ENCODE peak calls at places on chromosomes 12 and 14, in six cellular contexts. N is stomach; T is iPS DF 6.9; W is caudate nucleus; Z is CD4-positive, alpha-beta T cell; G is tibial artery. F is an unnamed sample.

GRCh38 chr12:20342111-20342510 is 26.2 kb upstream of the PDE3A start:
- DNase-seq in N (no peak), T (no peak), W (no peak), Z (no peak), G (no peak), F (no peak)

GRCh38 chr12:120950807-120951206 is 27.5 kb upstream of the HNF1A start:
- DNase-seq in N (no peak), T (no peak), W (no peak), Z (no peak), G (no peak), F (no peak)

GRCh38 chr14:79271122-79271521 is 940.2 kb downstream of the DIO2 start:
- DNase-seq in N (no peak), T (no peak), W (no peak), Z (no peak), G (no peak), F (no peak)

GRCh38 chr14:91040545-91040944 is 19.9 kb downstream of the RPS6KA5 start:
- DNase-seq in N (no peak), T (no peak), W (no peak), Z (no peak), G (no peak), F (no peak)

GRCh38 chr12:32134144-32134888 is 27.7 kb downstream of the BICD1 start:
- DNase-seq in N (no peak), T (no peak), W (no peak), Z (peak; percentile 16), G (no peak), F (no peak)

GRCh38 chr14:35438910-35439713 is 34.6 kb upstream of the NFKBIA start:
- DNase-seq in N (no peak), T (peak; percentile 7), W (no peak), Z (no peak), G (no peak), F (no peak)

GRCh38 chr14:92633724-92634123 is 114.7 kb downstream of the LGMN start:
- DNase-seq in N (no peak), T (no peak), W (no peak), Z (no peak), G (no peak), F (no peak)

GRCh38 chr14:91899213-91899612 is 31.9 kb upstream of the TC2N start:
- DNase-seq in N (peak; percentile 70), T (no peak), W (no peak), Z (no peak), G (no peak), F (peak; percentile 15)

GRCh38 chr12:27732281-27732680 is 21.6 kb downstream of the MRPS35 start:
- DNase-seq in N (peak; percentile 32), T (no peak), W (no peak), Z (no peak), G (no peak), F (no peak)

GRCh38 chr12:108078428-108078827 is 50.7 kb upstream of the WSCD2 start:
- DNase-seq in N (no peak), T (no peak), W (no peak), Z (no peak), G (no peak), F (no peak)

GRCh38 chr12:3333583-3333982 is 157.4 kb upstream of the PRMT8 start:
- DNase-seq in N (no peak), T (peak; percentile 60), W (no peak), Z (no peak), G (no peak), F (no peak)

GRCh38 chr14:34794941-34795340 is 80.2 kb downstream of the BAZ1A start:
- DNase-seq in N (no peak), T (no peak), W (no peak), Z (no peak), G (no peak), F (no peak)

GRCh38 chr14:57319636-57320035 is 50.9 kb downstream of the AP5M1 start:
- DNase-seq in N (no peak), T (no peak), W (no peak), Z (no peak), G (no peak), F (no peak)

GRCh38 chr12:94225924-94226630 is 77.7 kb downstream of the PLXNC1 start:
- DNase-seq in N (no peak), T (peak; percentile 37), W (no peak), Z (no peak), G (no peak), F (no peak)

GRCh38 chr12:120833849-120834248 is 70.3 kb downstream of the SPPL3 start:
- DNase-seq in N (no peak), T (no peak), W (no peak), Z (no peak), G (no peak), F (no peak)

GRCh38 chr12:49961111-49961922 is at the start of gene AQP5:
- DNase-seq in N (peak; percentile 34), T (no peak), W (no peak), Z (no peak), G (no peak), F (no peak)

DNA sequence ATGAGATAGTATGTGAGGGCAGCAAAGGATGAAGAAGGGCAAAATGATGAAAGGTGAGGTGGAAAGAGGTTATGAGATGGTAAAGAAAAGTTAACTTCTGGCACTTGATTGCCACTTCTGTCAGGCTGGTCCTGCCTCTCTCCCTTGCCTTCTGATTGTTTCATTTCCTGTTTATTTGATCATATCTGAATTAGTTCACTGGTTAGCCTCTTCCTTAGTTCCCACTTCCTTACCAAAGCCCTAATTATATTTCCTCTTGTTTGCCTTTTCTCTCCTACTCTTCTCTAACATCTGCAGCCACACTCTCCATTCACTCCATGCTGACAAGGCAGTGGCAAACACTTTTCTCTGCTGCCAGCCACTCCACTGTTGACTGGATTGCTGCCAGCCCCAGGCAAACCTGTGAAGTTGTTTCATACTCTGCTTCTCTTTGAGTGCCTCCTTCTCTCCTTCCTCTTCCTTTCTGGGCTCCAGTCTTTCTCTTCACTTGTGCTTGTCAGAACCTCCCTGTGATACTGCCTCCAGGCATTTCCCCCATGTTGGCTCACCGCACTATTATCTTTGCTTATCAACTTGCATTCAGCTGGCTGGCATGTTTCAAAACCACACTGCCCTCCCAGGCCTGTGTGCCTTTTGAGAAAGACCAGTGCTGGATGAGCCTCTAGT is 8.1 kb downstream of the PNP start:
- DNase-seq in N (peak; percentile 73), T (no peak), W (no peak), Z (peak; percentile 37), G (peak; percentile 25), F (no peak)
- H3K27ac ChIP-seq in N (peak overlapping the region; percentile 37), T (no peak overlapping the region), W (no peak overlapping the region), Z (peak overlapping the region; percentile 71), G (no peak overlapping the region), F (peak overlapping the region; percentile 32)

GRCh38 chr12:48865441-48866290 is at the start of gene RND1:
- DNase-seq in N (peak; percentile 95), T (peak; percentile 91), W (peak; percentile 91), Z (peak; percentile 74), G (peak; percentile 92), F (peak; percentile 92)
- H3K27ac ChIP-seq in N (peak within 1 kb of the TSS; percentile 76), T (no peak within 1 kb of the TSS), W (peak within 1 kb of the TSS; percentile 69), Z (peak within 1 kb of the TSS; percentile 25), G (peak within 1 kb of the TSS; percentile 48), F (peak within 1 kb of the TSS; percentile 66)

GRCh38 chr12:114691810-114692557 is 8.0 kb upstream of the TBX3 start:
- DNase-seq in N (no peak), T (no peak), W (no peak), Z (no peak), G (no peak), F (no peak)

GRCh38 chr12:114689075-114689994 is 5.4 kb upstream of the TBX3 start:
- DNase-seq in N (no peak), T (no peak), W (no peak), Z (no peak), G (no peak), F (no peak)

GRCh38 chr12:114688256-114688845 is 4.4 kb upstream of the TBX3 start:
- DNase-seq in N (no peak), T (no peak), W (no peak), Z (no peak), G (no peak), F (no peak)

GRCh38 chr12:114691196-114691595 is 7.2 kb upstream of the TBX3 start:
- DNase-seq in N (no peak), T (no peak), W (no peak), Z (no peak), G (no peak), F (no peak)

GRCh38 chr12:114690267-114691135 is 6.5 kb upstream of the TBX3 start:
- DNase-seq in N (no peak), T (no peak), W (no peak), Z (no peak), G (no peak), F (no peak)
- H3K27ac ChIP-seq in N (no peak overlapping the region), T (no peak overlapping the region), W (no peak overlapping the region), Z (no peak overlapping the region), G (no peak overlapping the region), F (no peak overlapping the region)

DNA sequence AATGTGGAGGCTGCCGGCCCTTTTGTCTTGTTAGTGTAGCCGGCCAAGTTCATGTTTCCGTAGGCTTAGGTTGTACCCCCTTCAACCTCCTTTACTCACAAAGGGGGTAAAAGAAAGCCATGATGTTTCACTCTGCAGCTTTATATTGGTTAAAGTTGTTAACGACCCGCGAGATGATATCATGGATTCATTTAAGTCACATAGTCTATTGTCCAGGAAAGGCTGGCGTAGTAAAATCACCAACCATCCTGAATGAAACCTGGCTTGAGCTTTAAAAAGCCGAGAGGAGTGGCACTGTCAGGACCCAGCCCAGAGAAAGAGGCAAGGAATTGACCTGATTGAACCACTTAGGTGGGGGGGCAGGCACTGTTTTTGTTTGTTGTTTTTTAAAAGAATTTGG is 1.3 kb downstream of the UNG start:
- DNase-seq in N (no peak), T (no peak), W (no peak), Z (no peak), G (no peak), F (no peak)
- H3K27ac ChIP-seq in N (peak overlapping the region; percentile 90), T (no peak overlapping the region), W (peak overlapping the region; percentile 72), Z (peak overlapping the region; percentile 43), G (peak overlapping the region; percentile 89), F (peak overlapping the region; percentile 75)

GRCh38 chr12:47786662-47786974 is 13.6 kb downstream of the SLC48A1 start:
- DNase-seq in N (no peak), T (no peak), W (no peak), Z (no peak), G (no peak), F (no peak)
- H3K27ac ChIP-seq in N (peak overlapping the region; percentile 54), T (no peak overlapping the region), W (peak overlapping the region; percentile 4), Z (no peak overlapping the region), G (peak overlapping the region; percentile 61), F (no peak overlapping the region)

GRCh38 chr14:21098134-21098891 is at the start of gene ZNF219:
- DNase-seq in N (peak; percentile 53), T (no peak), W (peak; percentile 52), Z (peak; percentile 11), G (peak; percentile 65), F (no peak)

GRCh38 chr14:21096438-21096837 is 2.0 kb downstream of the ZNF219 start:
- DNase-seq in N (no peak), T (no peak), W (no peak), Z (no peak), G (no peak), F (no peak)

GRCh38 chr14:21097616-21098133 is 780 bp downstream of the ZNF219 start:
- DNase-seq in N (no peak), T (no peak), W (no peak), Z (no peak), G (no peak), F (no peak)

GRCh38 chr14:21095430-21096205 is 2.8 kb downstream of the ZNF219 start:
- DNase-seq in N (no peak), T (no peak), W (no peak), Z (no peak), G (no peak), F (no peak)

GRCh38 chr14:21096889-21097615 is 1.4 kb downstream of the ZNF219 start:
- DNase-seq in N (no peak), T (no peak), W (peak; percentile 41), Z (no peak), G (no peak), F (no peak)
- H3K27ac ChIP-seq in N (peak overlapping the region; percentile 96), T (no peak overlapping the region), W (peak overlapping the region; percentile 52), Z (peak overlapping the region; percentile 26), G (peak overlapping the region; percentile 92), F (peak overlapping the region; percentile 68)